ENCODE peak calls at places on chromosomes 3 and 15, in eight cellular contexts. U is suprapubic skin; J is CD4-positive, alpha-beta T cell; D is Calu3; O is OCI-LY7; G is AG04450; H is sigmoid colon; T is GM12865. M is an unnamed sample.

GRCh38 chr3:82000773-82001172 is 239.3 kb upstream of the GBE1 start:
- DNase-seq in H (no peak), G (no peak), O (no peak), T (peak), U (no peak), D (no peak), J (no peak), M (no peak)

GRCh38 chr15:80828796-80829195 is 49.6 kb downstream of the CEMIP start:
- DNase-seq in U (no peak), T (no peak), D (no peak), J (no peak), G (no peak), O (no peak), H (no peak), M (no peak)

GRCh38 chr3:98695816-98696215 is 67.3 kb upstream of the ST3GAL6 start:
- DNase-seq in G (no peak), D (no peak), O (no peak), T (no peak), H (no peak), U (no peak), J (no peak), M (no peak)

GRCh38 chr3:106560451-106560966 is 691.7 kb upstream of the CBLB start:
- DNase-seq in H (no peak), D (no peak), U (no peak), J (no peak), T (no peak), O (no peak), G (no peak), M (no peak)

GRCh38 chr15:90160781-90161727 is 40.1 kb upstream of the SEMA4B start:
- DNase-seq in T (no peak), G (no peak), H (no peak), U (no peak), D (peak), J (no peak), O (no peak), M (peak)

GRCh38 chr15:59274126-59274970 is 67.7 kb downstream of the LDHAL6B start:
- DNase-seq in T (peak), G (no peak), U (no peak), D (peak), H (no peak), J (no peak), O (no peak), M (no peak)

GRCh38 chr3:133662256-133662773 is 574 bp upstream of the TOPBP1 start:
- DNase-seq in G (no peak), D (peak), H (no peak), T (peak), O (peak), J (no peak), U (no peak), M (no peak)

GRCh38 chr3:150169279-150169970 is 198.7 kb upstream of the PFN2 start:
- DNase-seq in H (no peak), T (no peak), D (no peak), U (no peak), J (no peak), O (no peak), G (no peak), M (no peak)

GRCh38 chr3:126573492-126574117 is 14.9 kb upstream of the C3orf22 start:
- DNase-seq in O (no peak), T (no peak), J (no peak), U (no peak), G (no peak), H (no peak), D (peak), M (no peak)

GRCh38 chr3:98567646-98568280 is 25.6 kb downstream of the CPOX start:
- DNase-seq in D (no peak), G (no peak), T (peak), U (no peak), J (no peak), H (no peak), O (no peak), M (no peak)

GRCh38 chr15:60373745-60374144 is 24.0 kb downstream of the ANXA2 start:
- DNase-seq in T (no peak), H (no peak), U (no peak), O (no peak), G (no peak), J (no peak), D (no peak), M (no peak)

GRCh38 chr15:49421991-49422390 is 1.1 kb upstream of the FGF7 start:
- DNase-seq in T (peak), D (peak), O (peak), J (peak), G (peak), U (peak), H (peak), M (peak)

GRCh38 chr15:59687831-59688230 is 1.3 kb downstream of the BNIP2 start:
- DNase-seq in J (no peak), D (no peak), U (no peak), T (peak), G (no peak), O (peak), H (no peak), M (no peak)

GRCh38 chr15:70435369-70435768 is 328.0 kb downstream of the UACA start:
- DNase-seq in H (no peak), T (peak), O (peak), G (no peak), D (no peak), U (no peak), J (no peak), M (no peak)

GRCh38 chr15:64351265-64351664 is 4.7 kb downstream of the CSNK1G1 start:
- DNase-seq in T (no peak), O (no peak), G (no peak), H (no peak), J (no peak), U (no peak), D (no peak), M (no peak)

GRCh38 chr3:54538346-54538745 is 389.5 kb downstream of the LRTM1 start:
- DNase-seq in T (peak), J (no peak), H (no peak), G (no peak), U (no peak), O (no peak), D (no peak), M (no peak)

GRCh38 chr3:182989566-182989965 is 9.2 kb upstream of the DCUN1D1 start:
- DNase-seq in H (no peak), G (no peak), T (no peak), J (no peak), D (peak), U (no peak), O (no peak), M (no peak)

GRCh38 chr3:146250449-146251382 is at the start of gene PLSCR4:
- DNase-seq in G (peak), U (peak), D (peak), O (no peak), T (peak), J (no peak), H (peak), M (no peak)

GRCh38 chr15:76932090-76932966 is 779 bp downstream of the RCN2 start:
- DNase-seq in U (no peak), T (peak), J (no peak), H (no peak), O (peak), G (no peak), D (peak), M (no peak)

GRCh38 chr15:63264685-63265302 is 12.6 kb upstream of the APH1B start:
- DNase-seq in J (no peak), D (no peak), U (no peak), T (no peak), G (peak), O (no peak), H (no peak), M (no peak)

GRCh38 chr3:167938516-167938915 is 157.2 kb downstream of the GOLIM4 start:
- DNase-seq in O (no peak), T (no peak), H (no peak), G (no peak), D (no peak), U (no peak), J (no peak), M (no peak)

GRCh38 chr3:45816544-45816943 is 20.2 kb upstream of the SLC6A20 start:
- DNase-seq in U (no peak), H (peak), T (no peak), G (no peak), D (no peak), J (no peak), O (no peak), M (no peak)

GRCh38 chr15:49423021-49423420 is at the start of gene FGF7:
- DNase-seq in J (no peak), T (no peak), D (no peak), O (peak), H (peak), U (no peak), G (peak), M (no peak)

GRCh38 chr3:128006061-128006470 is 46.2 kb upstream of the SEC61A1 start:
- DNase-seq in G (no peak), T (no peak), H (no peak), J (no peak), D (no peak), O (no peak), U (peak), M (no peak)

GRCh38 chr15:60704717-60705116 is 225.8 kb upstream of the ICE2 start:
- DNase-seq in O (no peak), J (no peak), H (no peak), U (no peak), G (no peak), T (no peak), D (no peak), M (no peak)

GRCh38 chr3:101383156-101383575 is 62.8 kb upstream of the IMPG2 start:
- DNase-seq in G (peak), O (no peak), T (no peak), J (no peak), U (no peak), H (peak), D (no peak), M (no peak)

GRCh38 chr3:16916840-16917239 is 32.1 kb downstream of the PLCL2 start:
- DNase-seq in T (no peak), H (no peak), D (no peak), J (no peak), G (no peak), O (no peak), U (no peak), M (no peak)

GRCh38 chr3:131796558-131796957 is 238.3 kb downstream of the CPNE4 start:
- DNase-seq in T (peak), U (no peak), H (no peak), D (no peak), O (no peak), G (no peak), J (no peak), M (no peak)

GRCh38 chr3:46946856-46947544 is 29.5 kb downstream of the CCDC12 start:
- DNase-seq in U (no peak), G (no peak), J (peak), O (no peak), H (no peak), T (no peak), D (peak), M (no peak)

GRCh38 chr15:44780608-44781007 is 44.3 kb downstream of the TRIM69 start:
- DNase-seq in U (no peak), D (no peak), G (no peak), H (no peak), J (no peak), O (no peak), T (no peak), M (no peak)

GRCh38 chr15:70190296-70190695 is 92.6 kb upstream of the TLE3 start:
- DNase-seq in T (no peak), G (no peak), D (no peak), O (no peak), J (no peak), H (peak), U (no peak), M (no peak)

GRCh38 chr3:153289334-153289808 is 127.3 kb downstream of the RAP2B start:
- DNase-seq in G (no peak), D (no peak), H (no peak), J (no peak), T (no peak), O (no peak), U (no peak), M (no peak)

GRCh38 chr3:172099495-172099808 is 60.1 kb downstream of the FNDC3B start:
- DNase-seq in O (peak), G (no peak), H (no peak), T (no peak), D (no peak), U (no peak), J (no peak), M (no peak)
- TF ChIP-seq CTCF in O (no peak), G (no peak), H (no peak), T (no peak), D (no peak), U (no peak), J (no peak), M (no peak)

DNA sequence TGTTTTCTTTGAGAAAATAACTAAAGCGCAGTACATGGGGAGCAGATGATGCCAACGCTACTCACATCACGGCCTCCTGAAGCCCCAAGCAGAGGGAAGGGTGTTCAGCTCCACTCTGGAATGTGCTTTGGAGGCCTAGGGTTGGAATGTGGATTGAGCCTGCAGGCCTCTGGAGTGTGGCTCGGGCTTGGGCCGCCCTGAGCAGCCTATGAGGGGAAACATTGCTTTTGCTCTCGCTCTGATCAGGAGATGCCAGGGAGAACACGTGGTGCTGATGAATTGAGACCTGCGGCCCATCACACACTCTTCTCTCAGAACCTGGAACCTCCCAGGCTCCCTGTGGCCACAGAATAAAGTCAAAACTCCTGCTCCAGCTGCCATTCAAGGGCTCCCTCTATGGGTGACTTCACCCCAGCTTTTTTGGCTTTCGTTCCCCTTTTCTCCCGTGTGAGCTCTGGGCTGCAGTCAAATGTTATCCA is 23.3 kb downstream of the CCDC13 start:
- DNase-seq in H (no peak), O (peak), J (no peak), G (no peak), D (no peak), U (no peak), T (peak), M (no peak)
- TF ChIP-seq CTCF in H (peak), O (peak), J (peak), G (peak), D (peak), U (no peak), T (peak), M (peak)

GRCh38 chr3:86990734-86991481 is at the start of gene VGLL3:
- DNase-seq in G (peak), J (no peak), O (no peak), U (peak), H (peak), D (peak), T (no peak), M (no peak)
- TF ChIP-seq CTCF in G (peak), J (no peak), O (no peak), U (no peak), H (no peak), D (peak), T (no peak), M (no peak)

GRCh38 chr3:31343075-31343474 is 189.7 kb upstream of the STT3B start:
- DNase-seq in J (no peak), H (no peak), O (no peak), G (no peak), U (no peak), T (no peak), D (no peak), M (no peak)

GRCh38 chr3:31346542-31346979 is 186.2 kb upstream of the STT3B start:
- DNase-seq in T (no peak), O (no peak), J (no peak), G (no peak), D (no peak), H (no peak), U (no peak), M (no peak)

GRCh38 chr3:31345581-31345980 is 187.1 kb upstream of the STT3B start:
- DNase-seq in D (no peak), J (no peak), O (no peak), U (no peak), G (no peak), H (no peak), T (no peak), M (no peak)

DNA sequence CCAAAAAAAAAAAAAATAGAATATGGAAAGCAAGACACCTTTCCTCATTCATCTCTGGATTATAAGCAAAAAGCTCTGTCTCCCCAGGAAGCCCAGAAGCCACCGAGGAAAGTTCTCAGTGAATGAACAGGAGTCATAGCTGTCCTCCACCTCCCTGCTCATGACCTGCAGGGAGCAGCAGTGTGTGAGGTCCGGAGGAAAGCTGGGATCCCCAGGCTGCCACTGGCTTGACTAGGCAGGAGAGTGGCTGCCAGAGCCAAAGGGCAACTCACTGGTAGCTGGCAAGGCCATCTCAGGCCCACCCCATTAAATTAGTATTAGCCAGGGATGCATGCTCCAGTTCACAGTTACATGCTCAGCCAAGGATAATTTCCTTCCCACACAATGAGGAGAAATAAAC is 191.6 kb upstream of the STT3B start:
- DNase-seq in O (no peak), J (no peak), T (no peak), H (no peak), D (peak), U (no peak), G (no peak), M (no peak)
- TF ChIP-seq CTCF in O (no peak), J (no peak), T (no peak), H (no peak), D (no peak), U (no peak), G (no peak), M (no peak)

GRCh38 chr3:119223511-119223910 is 17.2 kb downstream of the B4GALT4 start:
- DNase-seq in D (no peak), G (no peak), H (no peak), J (no peak), T (no peak), U (no peak), O (no peak), M (no peak)
- TF ChIP-seq CTCF in D (no peak), G (peak), H (no peak), J (no peak), T (no peak), U (no peak), O (no peak), M (no peak)

DNA sequence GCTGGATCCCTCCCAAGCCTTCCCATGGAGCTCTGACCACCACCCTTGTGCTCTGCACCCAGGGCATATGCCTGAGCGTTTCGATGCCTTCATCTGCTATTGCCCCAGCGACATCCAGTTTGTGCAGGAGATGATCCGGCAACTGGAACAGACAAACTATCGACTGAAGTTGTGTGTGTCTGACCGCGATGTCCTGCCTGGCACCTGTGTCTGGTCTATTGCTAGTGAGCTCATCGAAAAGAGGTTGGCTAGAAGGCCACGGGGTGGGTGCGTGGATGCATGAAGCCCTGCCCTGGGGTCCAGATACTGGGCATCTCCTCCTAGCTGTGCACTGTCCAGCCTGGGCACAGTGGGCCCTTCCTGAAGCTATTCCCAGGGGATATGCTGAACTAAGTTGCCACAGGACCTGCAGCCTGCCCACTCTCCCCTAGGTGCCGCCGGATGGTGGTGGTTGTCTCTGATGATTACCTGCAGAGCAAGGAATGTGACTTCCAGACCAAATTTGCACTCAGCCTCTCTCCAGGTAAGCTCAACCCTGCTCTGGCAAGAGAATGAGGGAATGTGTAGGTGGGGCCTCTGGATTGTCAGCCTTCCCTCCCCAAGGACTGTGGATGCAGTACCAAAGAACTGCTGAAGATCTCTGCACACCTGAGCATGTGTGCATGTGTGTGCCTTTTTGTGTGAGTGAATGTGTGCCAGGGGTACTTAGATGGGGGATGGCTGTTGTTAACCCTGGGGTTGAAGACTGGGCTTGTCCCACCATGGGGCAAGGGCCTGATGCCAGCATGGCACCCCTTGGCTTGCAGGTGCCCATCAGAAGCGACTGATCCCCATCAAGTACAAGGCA is 2.1 kb downstream of the MYD88 start:
- DNase-seq in G (no peak), U (no peak), D (no peak), O (no peak), H (no peak), T (no peak), J (no peak), M (no peak)
- TF ChIP-seq CTCF in G (no peak), U (no peak), D (no peak), O (no peak), H (no peak), T (no peak), J (no peak), M (no peak)